ENCODE peak calls at places on chromosomes 1 and 21, in seven cellular contexts. A, Z, H, B, Y, L and U are unnamed samples.

GRCh38 chr1:225049594-225049993 is 120.1 kb downstream of the DNAH14 start:
- DNase-seq in H (no peak), B (no peak), Z (no peak), A (no peak), Y (no peak), L (no peak), U (no peak)

GRCh38 chr21:29470397-29470796 is 171.7 kb downstream of the BACH1 start:
- DNase-seq in Y (no peak), H (no peak), Z (no peak), A (no peak), L (no peak), B (no peak), U (no peak)

GRCh38 chr1:115810609-115811008 is 30.3 kb downstream of the NHLH2 start:
- DNase-seq in H (no peak), L (no peak), A (no peak), Z (no peak), B (no peak), Y (no peak), U (no peak)

GRCh38 chr1:31799895-31800676 is 15.7 kb downstream of the SPOCD1 start:
- DNase-seq in L (no peak), Y (peak; percentile 70), H (no peak), A (no peak), Z (no peak), B (no peak), U (no peak)

GRCh38 chr1:29810121-29811120 is 574.1 kb downstream of the PTPRU start:
- DNase-seq in A (no peak), B (no peak), L (no peak), Z (no peak), H (no peak), Y (peak; percentile 82), U (no peak)

GRCh38 chr1:54850082-54850730 is 36.8 kb downstream of the DHCR24 start:
- DNase-seq in L (peak; percentile 30), B (no peak), A (no peak), Y (no peak), H (peak; percentile 32), Z (no peak), U (peak; percentile 59)

GRCh38 chr1:35460796-35461195 is 96.4 kb downstream of the KIAA0319L start:
- DNase-seq in Y (no peak), H (no peak), Z (no peak), A (no peak), B (no peak), L (no peak), U (no peak)

GRCh38 chr1:2398871-2399270 is 7.2 kb downstream of the RER1 start:
- DNase-seq in L (no peak), B (no peak), H (no peak), Y (no peak), Z (no peak), A (no peak), U (no peak)

GRCh38 chr1:17128361-17128760 is 9.1 kb upstream of the PADI2 start:
- DNase-seq in Y (no peak), A (no peak), L (peak; percentile 90), B (no peak), Z (peak; percentile 8), H (peak; percentile 79), U (peak; percentile 98)

GRCh38 chr1:34761776-34762307 is 2.3 kb downstream of the GJB4 start:
- DNase-seq in A (no peak), Z (no peak), L (no peak), Y (no peak), H (no peak), B (no peak), U (no peak)

GRCh38 chr1:181018901-181019681 is 3.6 kb downstream of the STX6 start:
- DNase-seq in Z (no peak), A (no peak), H (no peak), Y (no peak), B (no peak), L (peak; percentile 19), U (no peak)

GRCh38 chr1:186680031-186681012 is at the start of gene PTGS2:
- DNase-seq in A (peak; percentile 79), Y (no peak), Z (peak; percentile 69), L (peak; percentile 96), H (peak; percentile 90), B (peak; percentile 39), U (peak; percentile 26)

GRCh38 chr1:32811917-32812316 is 5.2 kb downstream of the YARS1 start:
- DNase-seq in H (no peak), A (no peak), Y (no peak), Z (no peak), L (no peak), B (no peak), U (no peak)

GRCh38 chr1:1291023-1291528 is 10.8 kb downstream of the SCNN1D start:
- DNase-seq in H (no peak), Y (no peak), Z (no peak), L (no peak), A (no peak), B (no peak), U (no peak)

GRCh38 chr1:193614817-193615216 is 428.4 kb upstream of the B3GALT2 start:
- DNase-seq in L (peak; percentile 20), A (no peak), B (no peak), Y (no peak), Z (no peak), H (no peak), U (peak; percentile 89)

GRCh38 chr1:114130846-114131525 is 22.7 kb downstream of the SYT6 start:
- DNase-seq in L (no peak), H (no peak), Y (no peak), A (peak; percentile 34), B (no peak), Z (no peak), U (no peak)

GRCh38 chr1:14183312-14183711 is 415.2 kb upstream of the KAZN start:
- DNase-seq in B (no peak), A (no peak), Y (no peak), H (no peak), L (no peak), Z (no peak), U (no peak)

GRCh38 chr1:166840309-166841302 is 1.3 kb downstream of the POGK start:
- DNase-seq in Y (no peak), Z (peak; percentile 87), A (no peak), H (no peak), B (peak; percentile 49), L (peak; percentile 24), U (no peak)

GRCh38 chr1:111725192-111725591 is 14.0 kb downstream of the INKA2 start:
- DNase-seq in L (no peak), B (no peak), Z (peak; percentile 43), H (no peak), Y (no peak), A (no peak), U (no peak)

GRCh38 chr1:48069662-48070432 is 72.7 kb upstream of the TRABD2B start:
- DNase-seq in H (no peak), Y (no peak), Z (no peak), B (no peak), L (peak; percentile 13), A (no peak), U (no peak)

GRCh38 chr1:92291372-92291999 is 7.3 kb downstream of the GLMN start:
- DNase-seq in B (no peak), A (peak; percentile 25), Y (no peak), L (peak; percentile 76), Z (peak; percentile 34), H (peak; percentile 82), U (no peak)
- TF ChIP-seq CTCF in B (peak; percentile 33), A (peak; percentile 11), Y (peak; percentile 36), L (peak; percentile 78), Z (peak; percentile 82), H (peak; percentile 75), U (peak; percentile 83)

DNA sequence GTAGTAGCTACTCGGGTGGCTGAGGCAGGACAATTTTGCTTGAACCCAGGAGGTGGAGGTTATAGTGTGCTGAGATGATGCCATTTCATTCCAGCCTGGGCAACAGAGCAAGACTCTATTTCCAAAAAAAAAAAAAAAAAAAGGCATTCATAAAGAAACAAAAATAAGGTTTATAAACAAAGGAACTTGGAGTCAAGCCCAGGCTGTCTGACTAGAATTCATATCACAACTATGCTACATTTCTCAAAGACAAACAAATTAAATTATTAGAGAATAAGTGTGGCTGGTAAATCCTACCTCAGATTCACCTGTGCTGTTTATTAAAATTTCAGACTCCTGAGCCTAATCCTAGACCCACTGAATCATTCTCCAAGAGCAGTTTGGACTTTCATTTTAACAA is 4.2 kb downstream of the GCLM start:
- DNase-seq in B (no peak), H (peak; percentile 51), Z (no peak), Y (no peak), L (peak; percentile 41), A (no peak), U (no peak)
- TF ChIP-seq CTCF in B (no peak), H (no peak), Z (no peak), Y (no peak), L (no peak), A (no peak), U (no peak)

DNA sequence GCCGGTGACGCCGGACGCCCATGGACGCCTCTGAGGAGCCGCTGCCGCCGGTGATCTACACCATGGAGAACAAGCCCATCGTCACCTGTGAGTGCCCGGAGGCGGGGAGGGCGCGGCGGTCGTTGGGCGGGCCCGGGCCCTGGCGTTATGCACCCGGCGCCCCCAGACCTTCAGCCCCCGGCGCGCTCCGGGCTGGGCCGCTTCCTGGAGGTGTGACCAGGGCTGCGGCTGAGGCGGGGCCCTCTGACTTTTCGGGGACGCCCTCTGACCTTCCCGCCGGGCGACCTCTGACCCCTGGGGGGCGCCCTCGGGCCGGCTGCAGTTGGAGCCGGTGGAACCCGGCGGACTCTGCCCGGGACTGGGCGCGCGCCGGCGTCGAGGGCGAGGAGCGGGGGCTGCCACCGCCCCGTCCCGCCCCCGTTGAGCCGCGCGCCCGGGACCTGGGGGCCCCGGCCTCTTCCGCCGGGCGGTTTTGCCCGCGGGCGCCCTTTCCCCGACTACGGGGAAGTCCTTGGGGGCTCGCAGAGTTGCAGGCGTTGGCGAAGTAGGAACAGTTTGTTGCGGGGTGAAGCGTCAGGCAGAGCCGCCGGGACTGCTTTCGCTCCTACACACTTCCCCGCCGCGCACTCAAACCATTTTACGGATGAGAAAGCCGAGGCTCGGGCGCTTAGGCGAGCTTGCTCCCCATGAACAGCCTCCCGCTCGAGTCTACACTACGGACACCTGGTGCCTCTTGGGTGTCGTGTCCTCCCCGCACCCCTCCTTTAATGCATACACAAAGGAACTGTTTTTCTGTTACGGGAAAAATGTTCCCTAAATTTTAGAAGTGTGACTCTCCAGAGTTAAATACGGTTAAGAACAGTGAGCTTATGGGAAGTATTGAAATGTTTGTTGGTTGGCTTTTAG is 618 bp downstream of the TRAPPC10 start:
- DNase-seq in B (peak; percentile 43), Y (no peak), A (peak; percentile 97), Z (peak; percentile 70), H (peak; percentile 27), L (peak; percentile 55), U (no peak)
- TF ChIP-seq CTCF in B (no peak), Y (peak; percentile 8), A (peak; percentile 63), Z (no peak), H (no peak), L (no peak), U (no peak)

DNA sequence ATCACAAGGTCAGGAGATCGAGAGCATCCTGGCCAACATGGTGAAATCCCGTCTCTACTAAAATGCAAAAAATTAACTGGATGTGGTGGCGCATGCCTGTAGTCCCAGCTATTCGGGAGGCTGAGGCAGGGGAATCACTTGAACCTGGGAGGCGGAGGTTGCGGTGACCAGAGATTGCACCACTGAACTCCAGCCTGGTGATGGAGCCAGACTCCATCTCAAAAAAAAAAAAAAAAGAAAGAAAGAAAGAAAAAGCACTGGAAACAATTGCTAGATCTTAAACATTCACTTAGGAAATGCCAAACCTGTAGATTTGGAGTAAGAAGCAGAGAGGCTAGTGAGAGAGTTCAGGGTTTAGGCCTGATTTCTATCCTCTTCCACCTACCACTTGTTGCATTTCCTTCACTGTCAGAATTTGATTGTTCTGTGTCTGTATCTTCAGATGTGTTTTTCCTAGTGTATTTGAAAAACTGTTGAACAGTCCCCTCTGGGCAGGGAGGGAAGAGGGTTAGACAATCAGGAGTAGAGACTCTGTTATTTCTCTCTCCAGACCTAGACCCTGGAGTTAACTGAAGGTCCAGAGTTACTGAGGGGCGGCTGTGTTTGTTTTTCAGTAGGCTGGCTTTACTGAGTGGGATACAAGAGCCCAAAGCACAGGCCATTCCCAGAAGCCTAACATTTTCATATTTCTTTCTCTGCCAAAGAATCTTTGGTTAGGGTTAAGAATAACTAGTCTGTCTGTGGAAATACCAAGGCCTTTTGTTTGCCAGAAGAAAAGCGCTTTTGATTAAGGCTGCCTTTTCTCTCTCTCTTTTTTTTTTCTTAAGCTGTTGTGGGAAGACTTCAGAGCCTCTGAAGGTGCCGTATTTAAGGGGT is 31.1 kb upstream of the MACF1 start:
- DNase-seq in L (peak; percentile 41), A (no peak), Y (no peak), B (no peak), H (no peak), Z (no peak), U (no peak)
- TF ChIP-seq CTCF in L (no peak), A (no peak), Y (no peak), B (no peak), H (no peak), Z (no peak), U (peak; percentile 37)